ENCODE peak calls at places on chromosome 13, in four cellular contexts. P, J, Q and T are unnamed samples.
A peak's percentile ranks its signal among the peaks of the same experiment; 100 is the strongest.

GRCh38 chr13:112453207-112453829 is 77.2 kb downstream of the SPACA7 start:
- DNase-seq in P (no peak), J (no peak), Q (no peak), T (no peak)

GRCh38 chr13:20870829-20871228 is 31.7 kb downstream of the XPO4 start:
- DNase-seq in P (no peak), J (no peak), Q (no peak), T (no peak)

GRCh38 chr13:79338343-79338742 is 67.7 kb downstream of the RBM26 start:
- DNase-seq in P (no peak), J (no peak), Q (no peak), T (no peak)

GRCh38 chr13:47890146-47890814 is 110.8 kb downstream of the SUCLA2 start:
- DNase-seq in P (no peak), J (no peak), Q (no peak), T (peak; percentile 47)

GRCh38 chr13:101013245-101013644 is 338.6 kb upstream of the TMTC4 start:
- DNase-seq in P (no peak), J (no peak), Q (no peak), T (no peak)

GRCh38 chr13:25688524-25688923 is 316.8 kb downstream of the ATP8A2 start:
- DNase-seq in P (no peak), J (no peak), Q (no peak), T (no peak)

GRCh38 chr13:99150575-99151370 is 49.9 kb upstream of the UBAC2 start:
- DNase-seq in P (no peak), J (peak; percentile 22), Q (peak; percentile 45), T (peak; percentile 87)

GRCh38 chr13:40221460-40222201 is 444.8 kb downstream of the FOXO1 start:
- DNase-seq in P (no peak), J (no peak), Q (peak; percentile 92), T (peak; percentile 37)

GRCh38 chr13:30870049-30870884 is 35.8 kb upstream of the MEDAG start:
- DNase-seq in P (peak; percentile 82), J (peak; percentile 95), Q (peak; percentile 100), T (peak; percentile 99)

GRCh38 chr13:98478134-98479129 is 98.5 kb downstream of the STK24 start:
- DNase-seq in P (peak; percentile 74), J (no peak), Q (peak; percentile 54), T (peak; percentile 48)

GRCh38 chr13:29140277-29140676 is 320.1 kb downstream of the MTUS2 start:
- DNase-seq in P (no peak), J (no peak), Q (peak; percentile 1), T (peak; percentile 75)

GRCh38 chr13:93715866-93716265 is 489.3 kb downstream of the GPC6 start:
- DNase-seq in P (no peak), J (no peak), Q (peak; percentile 57), T (no peak)

GRCh38 chr13:51322826-51323225 is 16.7 kb upstream of the SERPINE3 start:
- DNase-seq in P (no peak), J (no peak), Q (no peak), T (no peak)

GRCh38 chr13:99380921-99381645 is 73.9 kb upstream of the GPR183 start:
- DNase-seq in P (no peak), J (no peak), Q (no peak), T (no peak)

GRCh38 chr13:99969934-99970760 is 1.4 kb downstream of the ZIC5 start:
- DNase-seq in P (peak; percentile 84), J (no peak), Q (peak; percentile 26), T (no peak)

GRCh38 chr13:98910501-98910951 is 67.3 kb downstream of the DOCK9 start:
- DNase-seq in P (no peak), J (peak; percentile 50), Q (peak; percentile 77), T (peak; percentile 62)

GRCh38 chr13:32824671-32825070 is 191.6 kb upstream of the KL start:
- DNase-seq in P (peak; percentile 70), J (peak; percentile 81), Q (peak; percentile 89), T (peak; percentile 86)

GRCh38 chr13:19818223-19818842 is 35.6 kb upstream of the PSPC1 start:
- DNase-seq in P (peak; percentile 92), J (no peak), Q (peak; percentile 11), T (no peak)

GRCh38 chr13:27631156-27631555 is 9.5 kb downstream of the POLR1D start:
- DNase-seq in P (no peak), J (no peak), Q (no peak), T (no peak)

GRCh38 chr13:101624981-101625380 is 172.5 kb downstream of the ITGBL1 start:
- DNase-seq in P (no peak), J (no peak), Q (no peak), T (no peak)

GRCh38 chr13:79393564-79394249 is 12.3 kb downstream of the RBM26 start:
- DNase-seq in P (no peak), J (no peak), Q (no peak), T (no peak)

GRCh38 chr13:90926459-90926858 is 421.0 kb upstream of the MIR17HG start:
- DNase-seq in P (no peak), J (no peak), Q (no peak), T (no peak)

GRCh38 chr13:44271915-44272341 is 101.7 kb upstream of the SERP2 start:
- DNase-seq in P (no peak), J (no peak), Q (peak; percentile 26), T (peak; percentile 16)

GRCh38 chr13:36038785-36039415 is 92.3 kb downstream of the DCLK1 start:
- DNase-seq in P (no peak), J (no peak), Q (peak; percentile 88), T (no peak)

GRCh38 chr13:40780822-40781401 is 8.5 kb upstream of the SLC25A15 start:
- DNase-seq in P (peak; percentile 43), J (no peak), Q (no peak), T (no peak)

GRCh38 chr13:44051923-44052322 is 172.2 kb downstream of the LACC1 start:
- DNase-seq in P (no peak), J (no peak), Q (no peak), T (no peak)

GRCh38 chr13:27792393-27793218 is at the start of gene GSX1:
- DNase-seq in P (peak; percentile 95), J (peak; percentile 25), Q (peak; percentile 68), T (peak; percentile 62)

GRCh38 chr13:94028234-94029145 is 451.0 kb downstream of the DCT start:
- DNase-seq in P (no peak), J (no peak), Q (no peak), T (no peak)

GRCh38 chr13:48737689-48738088 is 84.0 kb downstream of the CYSLTR2 start:
- DNase-seq in P (no peak), J (no peak), Q (no peak), T (no peak)

GRCh38 chr13:109816979-109817275 is 30.5 kb upstream of the IRS2 start:
- DNase-seq in P (no peak), J (no peak), Q (peak; percentile 52), T (peak; percentile 67)

GRCh38 chr13:89550842-89551422 is 1796.6 kb upstream of the MIR17HG start:
- DNase-seq in P (no peak), J (no peak), Q (no peak), T (no peak)

GRCh38 chr13:112342841-112343361 is 33.3 kb upstream of the SPACA7 start:
- DNase-seq in P (no peak), J (no peak), Q (no peak), T (no peak)

GRCh38 chr13:46679369-46680180 is 117.4 kb downstream of the ESD start:
- DNase-seq in P (no peak), J (peak; percentile 78), Q (peak; percentile 89), T (peak; percentile 70)

GRCh38 chr13:49464621-49465325 is 20.7 kb downstream of the SETDB2 start:
- DNase-seq in P (no peak), J (no peak), Q (peak; percentile 40), T (no peak)

GRCh38 chr13:49683489-49683888 is 7.8 kb downstream of the EBPL start:
- DNase-seq in P (no peak), J (no peak), Q (no peak), T (no peak)

GRCh38 chr13:59643239-59643865 is 520.4 kb downstream of the DIAPH3 start:
- DNase-seq in P (no peak), J (no peak), Q (no peak), T (no peak)

GRCh38 chr13:59638404-59638803 is 525.3 kb downstream of the DIAPH3 start:
- DNase-seq in P (no peak), J (no peak), Q (no peak), T (no peak)

GRCh38 chr13:59641758-59642157 is 522.0 kb downstream of the DIAPH3 start:
- DNase-seq in P (no peak), J (peak; percentile 49), Q (no peak), T (peak; percentile 45)

GRCh38 chr13:59643906-59644626 is 519.7 kb downstream of the DIAPH3 start:
- DNase-seq in P (peak; percentile 19), J (no peak), Q (no peak), T (no peak)

GRCh38 chr13:59641261-59641660 is 522.5 kb downstream of the DIAPH3 start:
- DNase-seq in P (peak; percentile 66), J (no peak), Q (no peak), T (no peak)
- TF ChIP-seq CTCF in P (peak; percentile 75), J (no peak), Q (no peak), T (no peak)

GRCh38 chr13:73767191-73767741 is 366.9 kb downstream of the KLF12 start:
- DNase-seq in P (peak; percentile 87), J (no peak), Q (no peak), T (no peak)

GRCh38 chr13:73767747-73768315 is 366.4 kb downstream of the KLF12 start:
- DNase-seq in P (peak; percentile 59), J (no peak), Q (no peak), T (no peak)

DNA sequence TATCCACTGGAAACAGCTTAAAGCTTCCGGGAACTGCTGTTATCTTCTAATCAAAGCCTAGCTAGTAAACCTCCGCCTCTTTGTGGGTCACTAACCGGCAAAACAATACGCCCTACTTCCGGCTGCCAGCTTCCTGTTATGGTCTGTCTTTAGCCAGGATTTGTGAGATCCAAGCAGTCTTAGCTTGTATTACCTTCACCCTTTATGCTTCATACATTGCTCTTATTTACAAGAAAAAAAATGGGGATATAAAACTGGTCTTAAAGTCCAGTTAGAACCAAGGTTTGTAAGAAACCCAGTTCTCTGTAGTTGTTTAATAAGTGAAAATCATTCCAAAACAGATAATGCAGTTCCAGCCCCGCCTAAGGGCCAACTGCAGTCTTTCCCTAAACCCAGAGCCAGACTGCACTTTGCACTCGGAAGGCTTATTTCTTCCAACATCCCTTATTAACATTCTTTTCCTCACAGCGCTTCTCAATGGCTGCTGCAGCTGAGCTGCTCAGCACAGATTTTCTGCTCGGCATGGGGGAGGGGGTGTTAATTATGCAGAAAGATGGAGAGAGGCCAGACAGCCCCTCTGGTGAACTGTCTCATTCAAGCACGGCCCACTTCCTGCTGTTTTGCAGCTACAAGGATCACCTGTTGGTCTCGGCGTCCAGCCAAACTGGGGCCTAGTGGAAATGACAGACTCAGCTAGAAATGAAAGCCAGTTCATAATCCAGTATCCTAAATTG is 368.4 kb downstream of the KLF12 start:
- DNase-seq in P (peak; percentile 87), J (peak; percentile 30), Q (peak; percentile 36), T (peak; percentile 23)
- H3K4me3 ChIP-seq in P (peak overlapping the region; percentile 31), J (no peak overlapping the region), Q (no peak overlapping the region), T (no peak overlapping the region)

GRCh38 chr13:113457510-113457909 is 4.2 kb upstream of the ADPRHL1 start:
- DNase-seq in P (peak; percentile 41), J (no peak), Q (no peak), T (no peak)

GRCh38 chr13:113456116-113456702 is 2.9 kb upstream of the ADPRHL1 start:
- DNase-seq in P (no peak), J (no peak), Q (no peak), T (no peak)

GRCh38 chr13:113460064-113460555 is 6.8 kb upstream of the ADPRHL1 start:
- DNase-seq in P (no peak), J (no peak), Q (no peak), T (no peak)

GRCh38 chr13:113460599-113460998 is 7.3 kb upstream of the ADPRHL1 start:
- DNase-seq in P (no peak), J (no peak), Q (no peak), T (no peak)

GRCh38 chr13:113458218-113459065 is 5.2 kb upstream of the ADPRHL1 start:
- DNase-seq in P (peak; percentile 59), J (no peak), Q (peak; percentile 16), T (no peak)
- TF ChIP-seq CTCF in P (peak; percentile 49), J (peak; percentile 47), Q (peak; percentile 39), T (peak; percentile 28)

GRCh38 chr13:37656247-37656940 is 57.8 kb upstream of the POSTN start:
- DNase-seq in P (no peak), J (peak; percentile 55), Q (peak; percentile 99), T (peak; percentile 95)
- H3K4me3 ChIP-seq in P (no peak overlapping the region), J (no peak overlapping the region), Q (no peak overlapping the region), T (no peak overlapping the region)